ENCODE peak calls at places on chromosomes 16 and 17, in four cellular contexts. One of them, this sample, is unnamed.

GRCh38 chr16:78598186-78598585 is 498.7 kb downstream of the WWOX start:
- DNase-seq in CD8-positive, alpha-beta T cell: no peak
- DNase-seq in A549: no peak
- DNase-seq in body of pancreas: no peak
- DNase-seq in this sample: no peak

GRCh38 chr16:73186752-73187151 is 138.8 kb upstream of the ZFHX3 start:
- DNase-seq in body of pancreas: no peak
- DNase-seq in A549: no peak
- DNase-seq in CD8-positive, alpha-beta T cell: no peak
- DNase-seq in this sample: no peak

GRCh38 chr17:17087424-17088103 is 45.3 kb downstream of the MPRIP start:
- DNase-seq in body of pancreas: no peak
- DNase-seq in A549: no peak
- DNase-seq in CD8-positive, alpha-beta T cell: no peak
- DNase-seq in this sample: no peak

GRCh38 chr17:40499551-40500189 is 1.8 kb downstream of the TNS4 start:
- DNase-seq in body of pancreas: peak; percentile 89
- DNase-seq in CD8-positive, alpha-beta T cell: no peak
- DNase-seq in A549: peak; percentile 85
- DNase-seq in this sample: no peak

GRCh38 chr16:1999866-2000514 is 9.6 kb downstream of the ZNF598 start:
- DNase-seq in body of pancreas: no peak
- DNase-seq in A549: no peak
- DNase-seq in CD8-positive, alpha-beta T cell: no peak
- DNase-seq in this sample: no peak

GRCh38 chr17:81206657-81207056 is 16.1 kb downstream of the CEP131 start:
- DNase-seq in CD8-positive, alpha-beta T cell: no peak
- DNase-seq in A549: no peak
- DNase-seq in body of pancreas: no peak
- DNase-seq in this sample: no peak

GRCh38 chr16:10688291-10688690 is 6.4 kb downstream of the TEKT5 start:
- DNase-seq in A549: no peak
- DNase-seq in body of pancreas: peak; percentile 67
- DNase-seq in CD8-positive, alpha-beta T cell: no peak
- DNase-seq in this sample: no peak

GRCh38 chr16:15785386-15786059 is 71.3 kb downstream of the MYH11 start:
- DNase-seq in body of pancreas: no peak
- DNase-seq in A549: no peak
- DNase-seq in CD8-positive, alpha-beta T cell: no peak
- DNase-seq in this sample: no peak

GRCh38 chr17:82108999-82109480 is 11.0 kb upstream of the FASN start:
- DNase-seq in CD8-positive, alpha-beta T cell: no peak
- DNase-seq in body of pancreas: no peak
- DNase-seq in A549: no peak
- DNase-seq in this sample: no peak

GRCh38 chr17:28252436-28252835 is 66.6 kb upstream of the TMEM97 start:
- DNase-seq in CD8-positive, alpha-beta T cell: no peak
- DNase-seq in A549: no peak
- DNase-seq in body of pancreas: no peak
- DNase-seq in this sample: no peak

GRCh38 chr17:42518755-42519545 is 17.1 kb upstream of the NAGLU start:
- DNase-seq in CD8-positive, alpha-beta T cell: no peak
- DNase-seq in A549: no peak
- DNase-seq in body of pancreas: peak; percentile 35
- DNase-seq in this sample: no peak

GRCh38 chr16:11359370-11359769 is 14.1 kb downstream of the RMI2 start:
- DNase-seq in A549: no peak
- DNase-seq in CD8-positive, alpha-beta T cell: no peak
- DNase-seq in body of pancreas: peak; percentile 82
- DNase-seq in this sample: no peak

GRCh38 chr17:48954300-48954755 is 9.7 kb upstream of the SNF8 start:
- DNase-seq in body of pancreas: no peak
- DNase-seq in CD8-positive, alpha-beta T cell: no peak
- DNase-seq in A549: peak; percentile 66
- DNase-seq in this sample: peak; percentile 36

GRCh38 chr16:80938928-80939260 is 67.8 kb downstream of the CMC2 start:
- DNase-seq in A549: no peak
- DNase-seq in CD8-positive, alpha-beta T cell: no peak
- DNase-seq in body of pancreas: no peak
- DNase-seq in this sample: no peak

GRCh38 chr17:15258113-15258512 is 7.0 kb downstream of the PMP22 start:
- DNase-seq in A549: no peak
- DNase-seq in CD8-positive, alpha-beta T cell: no peak
- DNase-seq in body of pancreas: no peak
- DNase-seq in this sample: no peak

GRCh38 chr17:34300652-34301390 is 15.3 kb downstream of the CCL11 start:
- DNase-seq in CD8-positive, alpha-beta T cell: no peak
- DNase-seq in A549: no peak
- DNase-seq in body of pancreas: no peak
- DNase-seq in this sample: no peak

GRCh38 chr17:44144966-44145739 is 3.4 kb downstream of the HROB start:
- DNase-seq in body of pancreas: no peak
- DNase-seq in CD8-positive, alpha-beta T cell: no peak
- DNase-seq in A549: no peak
- DNase-seq in this sample: no peak

GRCh38 chr17:61284174-61284573 is 115.5 kb upstream of the TBX2 start:
- DNase-seq in body of pancreas: no peak
- DNase-seq in A549: no peak
- DNase-seq in CD8-positive, alpha-beta T cell: no peak
- DNase-seq in this sample: no peak

GRCh38 chr17:258906-259305 is 77.5 kb upstream of the DOC2B start:
- DNase-seq in CD8-positive, alpha-beta T cell: no peak
- DNase-seq in A549: no peak
- DNase-seq in body of pancreas: no peak
- DNase-seq in this sample: no peak

GRCh38 chr17:7931709-7932482 is at the start of the genes CNTROB and TRAPPC1:
- DNase-seq in body of pancreas: peak; percentile 100
- DNase-seq in A549: peak; percentile 100
- DNase-seq in CD8-positive, alpha-beta T cell: peak; percentile 99
- DNase-seq in this sample: peak; percentile 100

GRCh38 chr16:80705596-80705995 is 98.8 kb downstream of the CDYL2 start:
- DNase-seq in A549: no peak
- DNase-seq in CD8-positive, alpha-beta T cell: no peak
- DNase-seq in body of pancreas: no peak
- DNase-seq in this sample: no peak

GRCh38 chr17:10197721-10198508 is 491 bp downstream of the GAS7 start:
- DNase-seq in CD8-positive, alpha-beta T cell: peak; percentile 10
- DNase-seq in body of pancreas: no peak
- DNase-seq in A549: no peak
- DNase-seq in this sample: peak; percentile 45

GRCh38 chr17:19867094-19867653 is 562 bp downstream of the ULK2 start:
- DNase-seq in A549: peak; percentile 76
- DNase-seq in CD8-positive, alpha-beta T cell: peak; percentile 53
- DNase-seq in body of pancreas: peak; percentile 73
- DNase-seq in this sample: peak; percentile 74

DNA sequence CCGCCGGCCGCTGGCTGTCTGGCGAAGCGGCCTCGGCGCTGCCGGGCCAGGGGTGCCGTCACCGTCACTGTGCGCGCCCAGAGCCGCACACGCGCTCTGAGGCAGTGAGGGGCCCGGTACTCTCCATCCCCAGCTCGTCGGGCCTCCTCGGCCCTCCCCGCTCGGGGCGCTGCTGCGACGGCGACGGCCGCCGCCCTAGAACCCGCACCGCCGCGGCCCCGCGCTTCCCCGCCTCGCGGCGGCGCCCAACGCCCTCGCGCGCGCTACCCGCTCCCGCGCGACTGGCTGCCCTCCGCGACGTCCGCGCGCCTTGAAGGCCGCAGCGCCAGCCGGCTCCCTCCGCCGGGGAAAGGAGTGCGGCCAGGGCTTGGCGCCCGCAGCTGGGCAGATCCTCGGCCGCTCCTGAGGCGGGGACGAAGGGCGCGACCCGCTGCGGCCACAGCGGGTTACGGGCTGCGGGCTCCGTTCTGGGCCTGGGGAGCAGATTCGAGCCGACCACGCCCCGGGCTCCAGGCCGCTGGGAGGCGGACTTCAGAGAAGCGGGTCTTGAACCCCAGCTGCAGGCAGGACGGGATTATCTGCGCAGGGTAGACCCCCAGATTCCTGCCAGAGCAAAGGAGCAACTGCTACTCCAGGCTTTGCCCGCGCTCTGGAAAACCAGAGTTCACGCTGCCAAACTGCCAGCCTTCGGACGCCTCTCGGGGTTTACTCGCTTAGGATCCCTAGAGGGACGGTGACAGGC is at the start of gene ULK2:
- DNase-seq in CD8-positive, alpha-beta T cell: peak; percentile 49
- DNase-seq in body of pancreas: peak; percentile 64
- DNase-seq in A549: peak; percentile 52
- DNase-seq in this sample: peak; percentile 74
- TF ChIP-seq CTCF in CD8-positive, alpha-beta T cell: no peak
- TF ChIP-seq CTCF in body of pancreas: no peak
- TF ChIP-seq CTCF in A549: peak; percentile 39
- TF ChIP-seq CTCF in this sample: no peak

GRCh38 chr16:54936979-54937672 is 6.5 kb downstream of the IRX5 start:
- DNase-seq in A549: peak; percentile 50
- DNase-seq in CD8-positive, alpha-beta T cell: no peak
- DNase-seq in body of pancreas: no peak
- DNase-seq in this sample: peak; percentile 48
- TF ChIP-seq CTCF in A549: peak; percentile 74
- TF ChIP-seq CTCF in CD8-positive, alpha-beta T cell: no peak
- TF ChIP-seq CTCF in body of pancreas: peak; percentile 33
- TF ChIP-seq CTCF in this sample: no peak

GRCh38 chr17:65753348-65753747 is 191.9 kb upstream of the AXIN2 start:
- DNase-seq in CD8-positive, alpha-beta T cell: no peak
- DNase-seq in A549: no peak
- DNase-seq in body of pancreas: no peak
- DNase-seq in this sample: no peak
- TF ChIP-seq CTCF in CD8-positive, alpha-beta T cell: no peak
- TF ChIP-seq CTCF in A549: no peak
- TF ChIP-seq CTCF in body of pancreas: no peak
- TF ChIP-seq CTCF in this sample: no peak

GRCh38 chr16:85369741-85370528 is 243.2 kb upstream of the GSE1 start:
- DNase-seq in body of pancreas: peak; percentile 59
- DNase-seq in A549: peak; percentile 79
- DNase-seq in CD8-positive, alpha-beta T cell: peak; percentile 59
- DNase-seq in this sample: peak; percentile 86
- TF ChIP-seq CTCF in body of pancreas: peak; percentile 54
- TF ChIP-seq CTCF in A549: peak; percentile 70
- TF ChIP-seq CTCF in CD8-positive, alpha-beta T cell: peak; percentile 72
- TF ChIP-seq CTCF in this sample: peak; percentile 70

GRCh38 chr17:67221062-67221998 is 23.7 kb downstream of the HELZ start:
- DNase-seq in A549: peak; percentile 57
- DNase-seq in CD8-positive, alpha-beta T cell: no peak
- DNase-seq in body of pancreas: no peak
- DNase-seq in this sample: peak; percentile 47
- TF ChIP-seq CTCF in A549: peak; percentile 85
- TF ChIP-seq CTCF in CD8-positive, alpha-beta T cell: peak; percentile 69
- TF ChIP-seq CTCF in body of pancreas: peak; percentile 36
- TF ChIP-seq CTCF in this sample: peak; percentile 46

DNA sequence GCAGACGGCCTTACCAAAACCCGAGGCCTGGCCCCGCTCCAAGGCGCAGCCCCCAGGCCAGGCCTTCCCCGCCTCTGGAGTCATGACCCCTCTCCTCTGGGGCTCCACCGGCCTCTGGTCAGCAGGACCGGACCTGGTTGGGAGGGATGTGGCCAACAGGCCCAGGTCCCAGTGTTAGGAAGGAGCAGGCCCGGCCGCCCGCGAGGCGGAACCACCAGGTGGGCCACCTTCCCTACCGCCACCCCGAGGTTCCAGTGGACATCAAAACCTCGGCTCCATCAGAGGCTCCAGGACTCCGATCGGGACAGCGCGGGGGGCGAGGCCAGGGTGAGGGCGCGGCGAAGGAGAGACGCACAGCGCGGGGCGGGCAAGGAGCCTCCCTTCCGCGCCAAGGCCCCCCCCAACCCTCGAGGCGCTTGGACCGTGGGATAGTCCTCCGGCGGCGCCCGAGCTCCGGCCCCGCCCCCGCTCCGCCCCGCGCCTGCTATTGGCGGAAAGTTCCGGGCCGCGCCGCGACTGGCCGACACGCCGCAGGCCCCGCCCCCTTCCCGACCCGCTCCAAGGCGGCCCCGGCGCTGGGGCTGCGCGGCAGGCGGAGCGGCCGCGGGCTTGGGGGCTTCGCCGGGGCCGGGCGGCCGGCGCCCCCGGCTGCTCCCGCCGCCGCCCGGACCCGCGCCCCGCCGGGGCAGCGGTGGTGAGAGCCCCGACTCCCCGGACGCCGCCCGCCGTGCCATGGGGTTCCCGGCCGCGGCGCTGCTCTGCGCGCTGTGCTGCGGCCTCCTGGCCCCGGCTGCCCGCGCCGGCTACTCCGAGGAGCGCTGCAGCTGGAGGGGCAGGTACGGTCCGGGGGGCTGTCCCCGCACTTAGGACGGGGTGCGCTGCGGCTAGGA is at the start of gene METRN:
- DNase-seq in A549: peak; percentile 83
- DNase-seq in body of pancreas: peak; percentile 93
- DNase-seq in CD8-positive, alpha-beta T cell: peak; percentile 94
- DNase-seq in this sample: peak; percentile 94
- TF ChIP-seq CTCF in A549: no peak
- TF ChIP-seq CTCF in body of pancreas: no peak
- TF ChIP-seq CTCF in CD8-positive, alpha-beta T cell: no peak
- TF ChIP-seq CTCF in this sample: no peak

DNA sequence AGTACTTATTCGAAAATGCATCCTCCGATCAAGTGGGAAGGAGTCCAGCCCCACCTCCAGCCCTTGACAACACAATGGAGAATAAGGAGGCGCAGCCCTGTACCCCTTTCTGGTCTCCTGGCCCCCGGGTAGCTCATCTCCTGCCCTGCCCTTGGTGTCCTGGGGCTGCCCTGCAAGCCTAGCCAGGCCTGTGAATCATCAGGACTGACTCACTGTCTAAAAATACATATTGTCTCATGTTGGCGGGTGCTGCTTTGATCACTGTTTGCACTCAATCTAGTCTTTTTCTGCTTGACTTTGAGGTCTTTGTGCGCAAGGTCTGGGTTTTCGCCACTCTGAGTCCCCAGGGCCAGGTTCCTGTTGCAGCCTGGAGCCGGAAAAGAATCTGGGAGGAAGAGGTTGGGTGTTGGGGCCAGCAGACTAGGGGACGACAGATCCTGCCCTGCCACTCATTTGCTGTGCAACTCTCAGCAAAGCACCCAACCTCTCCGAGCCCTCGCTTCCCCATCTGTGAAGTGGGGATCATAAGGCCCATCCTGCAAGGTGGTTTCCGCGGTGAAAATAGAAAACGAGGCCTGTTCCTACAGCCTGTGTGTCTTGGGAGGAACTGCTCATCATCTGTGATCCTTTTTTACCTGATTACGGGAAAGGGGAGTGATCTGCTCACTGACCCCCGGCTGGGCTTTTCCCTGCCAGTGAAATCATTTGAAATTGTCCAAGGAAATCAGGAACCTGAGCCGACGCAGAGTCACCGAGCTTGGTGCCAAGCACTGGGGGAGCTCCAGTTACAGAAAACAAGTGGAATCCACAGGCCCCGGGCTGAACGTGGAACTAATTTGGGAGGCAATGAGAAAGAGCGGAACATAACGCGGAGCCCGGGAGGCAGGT is 230.4 kb downstream of the PARN start:
- DNase-seq in body of pancreas: peak; percentile 57
- DNase-seq in CD8-positive, alpha-beta T cell: no peak
- DNase-seq in A549: peak; percentile 61
- DNase-seq in this sample: no peak
- TF ChIP-seq CTCF in body of pancreas: no peak
- TF ChIP-seq CTCF in CD8-positive, alpha-beta T cell: no peak
- TF ChIP-seq CTCF in A549: peak; percentile 10
- TF ChIP-seq CTCF in this sample: no peak

This sample was measured in GM13976.